ENCODE peak calls at places on chromosome 4, in nine cellular contexts. T, A, Q, S, C, J, H, K and F are unnamed samples.
A peak's percentile ranks its signal among the peaks of the same experiment; 100 is the strongest.

GRCh38 chr4:92091335-92091734 is 212.4 kb upstream of the GRID2 start:
- DNase-seq in T (peak; percentile 5), A (peak; percentile 55), Q (no peak), S (no peak), C (no peak), J (no peak), H (no peak), K (no peak), F (no peak)

GRCh38 chr4:122632396-122633143 is 11.7 kb upstream of the IL21 start:
- DNase-seq in T (no peak), A (no peak), Q (no peak), S (no peak), C (no peak), J (no peak), H (no peak), K (no peak), F (no peak)

GRCh38 chr4:148311493-148311892 is 130.7 kb downstream of the NR3C2 start:
- DNase-seq in T (no peak), A (no peak), Q (no peak), S (no peak), C (no peak), J (no peak), H (no peak), K (no peak), F (no peak)

GRCh38 chr4:111883557-111883999 is 261.7 kb upstream of the FAM241A start:
- DNase-seq in T (no peak), A (no peak), Q (no peak), S (no peak), C (no peak), J (no peak), H (no peak), K (no peak), F (no peak)

GRCh38 chr4:7843831-7844230 is 95.8 kb downstream of the AFAP1 start:
- DNase-seq in T (no peak), A (no peak), Q (no peak), S (no peak), C (no peak), J (no peak), H (no peak), K (no peak), F (no peak)

GRCh38 chr4:112817933-112818921 is 181.3 kb downstream of the LARP7 start:
- DNase-seq in T (no peak), A (peak; percentile 31), Q (peak; percentile 85), S (no peak), C (peak; percentile 31), J (peak; percentile 77), H (peak; percentile 68), K (peak; percentile 34), F (peak; percentile 87)

GRCh38 chr4:107825072-107825789 is 499 bp downstream of the SGMS2 start:
- DNase-seq in T (no peak), A (no peak), Q (peak; percentile 80), S (no peak), C (peak; percentile 82), J (peak; percentile 25), H (no peak), K (no peak), F (no peak)

GRCh38 chr4:3713346-3713745 is 52.8 kb upstream of the ADRA2C start:
- DNase-seq in T (no peak), A (no peak), Q (no peak), S (peak; percentile 33), C (no peak), J (no peak), H (no peak), K (no peak), F (no peak)

GRCh38 chr4:123661080-123661737 is 264.6 kb downstream of the SPRY1 start:
- DNase-seq in T (peak; percentile 34), A (peak; percentile 29), Q (no peak), S (no peak), C (no peak), J (no peak), H (no peak), K (no peak), F (no peak)

GRCh38 chr4:123386608-123387007 is 10.0 kb upstream of the SPRY1 start:
- DNase-seq in T (no peak), A (no peak), Q (no peak), S (no peak), C (peak; percentile 65), J (no peak), H (no peak), K (no peak), F (no peak)

GRCh38 chr4:100149190-100149589 is 41.1 kb downstream of the DDIT4L start:
- DNase-seq in T (no peak), A (no peak), Q (no peak), S (no peak), C (no peak), J (no peak), H (no peak), K (no peak), F (no peak)

GRCh38 chr4:53116959-53117358 is 248.9 kb downstream of the SCFD2 start:
- DNase-seq in T (no peak), A (no peak), Q (no peak), S (no peak), C (no peak), J (peak; percentile 19), H (no peak), K (no peak), F (no peak)

GRCh38 chr4:81452452-81453011 is 19.2 kb downstream of the RASGEF1B start:
- DNase-seq in T (no peak), A (no peak), Q (no peak), S (no peak), C (no peak), J (no peak), H (no peak), K (no peak), F (no peak)

GRCh38 chr4:3304831-3305609 is 12.2 kb downstream of the RGS12 start:
- DNase-seq in T (no peak), A (no peak), Q (no peak), S (peak; percentile 39), C (no peak), J (peak; percentile 27), H (peak; percentile 47), K (no peak), F (no peak)

GRCh38 chr4:76067652-76068286 is 6.7 kb upstream of the ART3 start:
- DNase-seq in T (peak; percentile 72), A (peak; percentile 83), Q (no peak), S (no peak), C (peak; percentile 75), J (peak; percentile 91), H (peak; percentile 53), K (peak; percentile 55), F (peak; percentile 74)

GRCh38 chr4:153451931-153452660 is 14.1 kb upstream of the TMEM131L start:
- DNase-seq in T (no peak), A (no peak), Q (no peak), S (peak; percentile 73), C (no peak), J (no peak), H (no peak), K (no peak), F (no peak)

GRCh38 chr4:188691811-188692210 is 552.6 kb downstream of the TRIML1 start:
- DNase-seq in T (no peak), A (peak; percentile 14), Q (no peak), S (no peak), C (no peak), J (no peak), H (no peak), K (no peak), F (no peak)

GRCh38 chr4:105563352-105563751 is 10.9 kb downstream of the ARHGEF38 start:
- DNase-seq in T (no peak), A (no peak), Q (no peak), S (no peak), C (no peak), J (no peak), H (no peak), K (no peak), F (no peak)

DNA sequence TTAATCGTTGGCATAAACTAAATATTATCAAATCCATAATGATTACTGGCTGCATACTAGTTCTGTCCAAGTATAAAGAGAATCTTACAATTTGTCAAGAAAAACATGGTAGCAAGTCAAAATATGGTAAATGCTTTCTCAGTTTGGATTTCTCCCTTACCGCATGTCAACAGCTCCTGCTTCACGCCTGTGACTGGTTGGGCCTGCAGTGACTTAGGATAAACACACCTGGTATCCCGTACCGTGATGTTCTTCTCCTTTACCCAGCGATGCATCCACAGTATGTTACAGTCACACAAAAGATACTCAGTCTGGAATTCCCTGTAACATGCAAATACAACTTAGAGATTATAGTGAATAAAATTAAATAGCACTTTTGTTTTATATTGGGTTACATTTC is 71.1 kb downstream of the ADGRA3 start:
- DNase-seq in T (no peak), A (no peak), Q (no peak), S (no peak), C (no peak), J (no peak), H (no peak), K (no peak), F (no peak)
- H3K4me3 ChIP-seq in T (no peak overlapping the region), A (no peak overlapping the region), Q (no peak overlapping the region), S (no peak overlapping the region), C (no peak overlapping the region), J (no peak overlapping the region), H (no peak overlapping the region), K (no peak overlapping the region), F (no peak overlapping the region)

GRCh38 chr4:184387351-184387750 is 87.0 kb downstream of the IRF2 start:
- DNase-seq in T (peak; percentile 86), A (no peak), Q (no peak), S (no peak), C (peak; percentile 28), J (no peak), H (no peak), K (no peak), F (no peak)
- H3K4me1 ChIP-seq in T (peaks cover 61% of the 10 kb centered on the region), A (peaks cover 48% of the 10 kb centered on the region), Q (peaks cover 40% of the 10 kb centered on the region), S (peaks cover 24% of the 10 kb centered on the region), C (peaks cover 22% of the 10 kb centered on the region), J (peaks cover 46% of the 10 kb centered on the region), H (peaks cover 52% of the 10 kb centered on the region), K (peaks cover 93% of the 10 kb centered on the region), F (no peaks in the 10 kb centered on the region)

DNA sequence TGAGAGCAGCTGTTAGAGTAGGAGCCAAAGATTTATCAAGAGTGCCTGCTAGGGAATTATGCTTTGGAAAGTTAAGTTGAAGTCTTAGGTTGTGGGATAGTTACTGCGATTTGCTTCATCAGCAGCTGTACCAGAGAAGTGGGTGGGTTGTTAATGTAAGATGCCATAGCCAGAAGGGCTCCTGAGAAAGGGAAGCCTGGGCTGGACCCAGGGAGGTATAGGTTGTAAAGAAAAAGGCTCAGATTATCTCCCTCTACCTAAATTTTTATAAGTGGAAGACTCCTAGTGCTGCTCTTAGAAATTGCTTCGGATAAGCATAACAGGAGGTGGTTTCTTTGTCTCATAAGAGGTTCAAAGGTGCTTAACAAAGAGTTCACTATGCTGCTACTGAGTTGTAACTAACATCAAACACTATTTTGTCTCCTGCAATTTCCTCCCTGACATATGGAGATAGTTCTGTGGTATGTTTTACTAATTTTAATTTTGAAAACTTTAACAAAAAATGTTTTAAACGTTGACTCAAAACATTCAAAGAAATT is 356.9 kb downstream of the DTHD1 start:
- DNase-seq in T (no peak), A (no peak), Q (no peak), S (no peak), C (no peak), J (no peak), H (no peak), K (no peak), F (no peak)
- TF ChIP-seq CTCF in T (no peak), A (no peak), Q (no peak), S (no peak), C (no peak), J (no peak), H (no peak), K (no peak), F (no peak)

DNA sequence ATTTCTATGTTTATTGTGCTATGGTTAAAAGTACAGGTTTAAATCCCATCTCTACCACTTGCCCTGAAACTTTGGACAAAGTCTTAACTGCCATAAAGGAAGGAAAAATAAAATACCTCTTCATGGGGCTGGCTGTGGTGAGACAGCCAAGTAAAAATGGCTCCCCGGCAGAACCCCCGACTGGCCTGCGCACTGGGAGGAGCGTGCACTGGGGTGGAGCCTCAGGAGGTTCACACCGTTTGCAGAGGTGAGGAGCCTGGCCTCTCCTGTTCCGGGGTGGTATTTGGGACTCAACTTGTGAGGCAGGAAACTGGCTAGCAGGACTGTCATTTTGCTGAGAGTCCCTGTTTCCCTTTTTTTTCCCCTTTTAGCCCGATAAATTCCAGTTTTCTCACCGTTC is 47.8 kb downstream of the CORIN start:
- DNase-seq in T (no peak), A (no peak), Q (no peak), S (no peak), C (no peak), J (no peak), H (no peak), K (no peak), F (no peak)
- H3K4me3 ChIP-seq in T (no peak overlapping the region), A (no peak overlapping the region), Q (no peak overlapping the region), S (no peak overlapping the region), C (no peak overlapping the region), J (no peak overlapping the region), H (no peak overlapping the region), K (no peak overlapping the region), F (no peak overlapping the region)